ENCODE peak calls at places on chromosomes 12 and 14, in five cellular contexts. One of them, this sample, is unnamed.
A peak's percentile ranks its signal among the peaks of the same experiment; 100 is the strongest.

GRCh38 chr12:64608901-64609542 is 1.3 kb upstream of the RASSF3 start:
- DNase-seq in HL-60: peak; percentile 79
- DNase-seq in activated CD8-positive, alpha-beta memory T cell treated with anti-CD3 and anti-CD28 coated beads for 4 hours: no peak
- DNase-seq in thoracic aorta: no peak
- DNase-seq in activated T-cell treated with anti-CD3 and anti-CD28 coated beads, Interleukin-2, amount 50 U/mL, for 72 hours: peak; percentile 45
- DNase-seq in this sample: peak; percentile 71

GRCh38 chr12:107344035-107344808 is 250.9 kb upstream of the CRY1 start:
- DNase-seq in HL-60: no peak
- DNase-seq in activated CD8-positive, alpha-beta memory T cell treated with anti-CD3 and anti-CD28 coated beads for 4 hours: no peak
- DNase-seq in thoracic aorta: no peak
- DNase-seq in activated T-cell treated with anti-CD3 and anti-CD28 coated beads, Interleukin-2, amount 50 U/mL, for 72 hours: no peak
- DNase-seq in this sample: no peak

GRCh38 chr12:68074294-68075027 is 85.1 kb downstream of the IFNG start:
- DNase-seq in HL-60: no peak
- DNase-seq in activated CD8-positive, alpha-beta memory T cell treated with anti-CD3 and anti-CD28 coated beads for 4 hours: no peak
- DNase-seq in thoracic aorta: no peak
- DNase-seq in activated T-cell treated with anti-CD3 and anti-CD28 coated beads, Interleukin-2, amount 50 U/mL, for 72 hours: no peak
- DNase-seq in this sample: no peak

GRCh38 chr12:57237952-57238853 is 8.7 kb downstream of the SHMT2 start:
- DNase-seq in HL-60: no peak
- DNase-seq in activated CD8-positive, alpha-beta memory T cell treated with anti-CD3 and anti-CD28 coated beads for 4 hours: no peak
- DNase-seq in thoracic aorta: no peak
- DNase-seq in activated T-cell treated with anti-CD3 and anti-CD28 coated beads, Interleukin-2, amount 50 U/mL, for 72 hours: peak; percentile 46
- DNase-seq in this sample: no peak

GRCh38 chr12:76153616-76154015 is 69.1 kb upstream of the NAP1L1 start:
- DNase-seq in HL-60: no peak
- DNase-seq in activated CD8-positive, alpha-beta memory T cell treated with anti-CD3 and anti-CD28 coated beads for 4 hours: no peak
- DNase-seq in thoracic aorta: no peak
- DNase-seq in activated T-cell treated with anti-CD3 and anti-CD28 coated beads, Interleukin-2, amount 50 U/mL, for 72 hours: no peak
- DNase-seq in this sample: peak; percentile 40

GRCh38 chr12:30153981-30154380 is 370.2 kb upstream of the TMTC1 start:
- DNase-seq in HL-60: no peak
- DNase-seq in activated CD8-positive, alpha-beta memory T cell treated with anti-CD3 and anti-CD28 coated beads for 4 hours: no peak
- DNase-seq in thoracic aorta: no peak
- DNase-seq in activated T-cell treated with anti-CD3 and anti-CD28 coated beads, Interleukin-2, amount 50 U/mL, for 72 hours: no peak
- DNase-seq in this sample: no peak

GRCh38 chr12:43550831-43551270 is 1.2 kb downstream of the ADAMTS20 start:
- DNase-seq in HL-60: no peak
- DNase-seq in activated CD8-positive, alpha-beta memory T cell treated with anti-CD3 and anti-CD28 coated beads for 4 hours: no peak
- DNase-seq in thoracic aorta: no peak
- DNase-seq in activated T-cell treated with anti-CD3 and anti-CD28 coated beads, Interleukin-2, amount 50 U/mL, for 72 hours: no peak
- DNase-seq in this sample: no peak

GRCh38 chr14:23694085-23694975 is 58.2 kb downstream of the DHRS2 start:
- DNase-seq in HL-60: peak; percentile 10
- DNase-seq in activated CD8-positive, alpha-beta memory T cell treated with anti-CD3 and anti-CD28 coated beads for 4 hours: no peak
- DNase-seq in thoracic aorta: no peak
- DNase-seq in activated T-cell treated with anti-CD3 and anti-CD28 coated beads, Interleukin-2, amount 50 U/mL, for 72 hours: peak; percentile 15
- DNase-seq in this sample: no peak

GRCh38 chr12:87365423-87365822 is 663.8 kb downstream of the C12orf50 start:
- DNase-seq in HL-60: no peak
- DNase-seq in activated CD8-positive, alpha-beta memory T cell treated with anti-CD3 and anti-CD28 coated beads for 4 hours: no peak
- DNase-seq in thoracic aorta: no peak
- DNase-seq in activated T-cell treated with anti-CD3 and anti-CD28 coated beads, Interleukin-2, amount 50 U/mL, for 72 hours: no peak
- DNase-seq in this sample: no peak

GRCh38 chr14:75495882-75496281 is 26.4 kb upstream of the BATF start:
- DNase-seq in HL-60: no peak
- DNase-seq in activated CD8-positive, alpha-beta memory T cell treated with anti-CD3 and anti-CD28 coated beads for 4 hours: no peak
- DNase-seq in thoracic aorta: no peak
- DNase-seq in activated T-cell treated with anti-CD3 and anti-CD28 coated beads, Interleukin-2, amount 50 U/mL, for 72 hours: no peak
- DNase-seq in this sample: no peak

GRCh38 chr14:98234208-98234607 is 1037.8 kb downstream of the BCL11B start:
- DNase-seq in HL-60: no peak
- DNase-seq in activated CD8-positive, alpha-beta memory T cell treated with anti-CD3 and anti-CD28 coated beads for 4 hours: no peak
- DNase-seq in thoracic aorta: no peak
- DNase-seq in activated T-cell treated with anti-CD3 and anti-CD28 coated beads, Interleukin-2, amount 50 U/mL, for 72 hours: peak; percentile 55
- DNase-seq in this sample: peak; percentile 5

GRCh38 chr12:104276192-104277131 is 27.1 kb upstream of the EID3 start:
- DNase-seq in HL-60: no peak
- DNase-seq in activated CD8-positive, alpha-beta memory T cell treated with anti-CD3 and anti-CD28 coated beads for 4 hours: no peak
- DNase-seq in thoracic aorta: no peak
- DNase-seq in activated T-cell treated with anti-CD3 and anti-CD28 coated beads, Interleukin-2, amount 50 U/mL, for 72 hours: no peak
- DNase-seq in this sample: no peak

GRCh38 chr12:31922341-31923062 is 36.7 kb upstream of the RESF1 start:
- DNase-seq in HL-60: no peak
- DNase-seq in activated CD8-positive, alpha-beta memory T cell treated with anti-CD3 and anti-CD28 coated beads for 4 hours: no peak
- DNase-seq in thoracic aorta: no peak
- DNase-seq in activated T-cell treated with anti-CD3 and anti-CD28 coated beads, Interleukin-2, amount 50 U/mL, for 72 hours: no peak
- DNase-seq in this sample: peak; percentile 1

GRCh38 chr12:124758266-124759200 is 105.1 kb downstream of the SCARB1 start:
- DNase-seq in HL-60: no peak
- DNase-seq in activated CD8-positive, alpha-beta memory T cell treated with anti-CD3 and anti-CD28 coated beads for 4 hours: no peak
- DNase-seq in thoracic aorta: no peak
- DNase-seq in activated T-cell treated with anti-CD3 and anti-CD28 coated beads, Interleukin-2, amount 50 U/mL, for 72 hours: no peak
- DNase-seq in this sample: no peak

GRCh38 chr12:54407183-54407905 is 11.7 kb downstream of the ITGA5 start:
- DNase-seq in HL-60: peak; percentile 88
- DNase-seq in activated CD8-positive, alpha-beta memory T cell treated with anti-CD3 and anti-CD28 coated beads for 4 hours: no peak
- DNase-seq in thoracic aorta: no peak
- DNase-seq in activated T-cell treated with anti-CD3 and anti-CD28 coated beads, Interleukin-2, amount 50 U/mL, for 72 hours: no peak
- DNase-seq in this sample: no peak

GRCh38 chr12:13339538-13339937 is 143.0 kb downstream of the EMP1 start:
- DNase-seq in HL-60: no peak
- DNase-seq in activated CD8-positive, alpha-beta memory T cell treated with anti-CD3 and anti-CD28 coated beads for 4 hours: no peak
- DNase-seq in thoracic aorta: no peak
- DNase-seq in activated T-cell treated with anti-CD3 and anti-CD28 coated beads, Interleukin-2, amount 50 U/mL, for 72 hours: no peak
- DNase-seq in this sample: peak; percentile 97

GRCh38 chr14:23602181-23603095 is 23.8 kb upstream of the JPH4 start:
- DNase-seq in HL-60: no peak
- DNase-seq in activated CD8-positive, alpha-beta memory T cell treated with anti-CD3 and anti-CD28 coated beads for 4 hours: no peak
- DNase-seq in thoracic aorta: no peak
- DNase-seq in activated T-cell treated with anti-CD3 and anti-CD28 coated beads, Interleukin-2, amount 50 U/mL, for 72 hours: no peak
- DNase-seq in this sample: no peak

GRCh38 chr14:51783765-51784164 is 76.6 kb upstream of the GNG2 start:
- DNase-seq in HL-60: peak; percentile 4
- DNase-seq in activated CD8-positive, alpha-beta memory T cell treated with anti-CD3 and anti-CD28 coated beads for 4 hours: no peak
- DNase-seq in thoracic aorta: no peak
- DNase-seq in activated T-cell treated with anti-CD3 and anti-CD28 coated beads, Interleukin-2, amount 50 U/mL, for 72 hours: no peak
- DNase-seq in this sample: no peak

GRCh38 chr12:122848471-122849351 is 13.5 kb downstream of the HIP1R start:
- DNase-seq in HL-60: no peak
- DNase-seq in activated CD8-positive, alpha-beta memory T cell treated with anti-CD3 and anti-CD28 coated beads for 4 hours: no peak
- DNase-seq in thoracic aorta: no peak
- DNase-seq in activated T-cell treated with anti-CD3 and anti-CD28 coated beads, Interleukin-2, amount 50 U/mL, for 72 hours: no peak
- DNase-seq in this sample: no peak

GRCh38 chr12:116434155-116435065 is 124.8 kb upstream of the MAP1LC3B2 start:
- DNase-seq in HL-60: peak; percentile 24
- DNase-seq in activated CD8-positive, alpha-beta memory T cell treated with anti-CD3 and anti-CD28 coated beads for 4 hours: no peak
- DNase-seq in thoracic aorta: peak; percentile 85
- DNase-seq in activated T-cell treated with anti-CD3 and anti-CD28 coated beads, Interleukin-2, amount 50 U/mL, for 72 hours: no peak
- DNase-seq in this sample: peak; percentile 32

GRCh38 chr12:11822071-11822818 is 172.8 kb downstream of the ETV6 start:
- DNase-seq in HL-60: no peak
- DNase-seq in activated CD8-positive, alpha-beta memory T cell treated with anti-CD3 and anti-CD28 coated beads for 4 hours: no peak
- DNase-seq in thoracic aorta: no peak
- DNase-seq in activated T-cell treated with anti-CD3 and anti-CD28 coated beads, Interleukin-2, amount 50 U/mL, for 72 hours: peak; percentile 72
- DNase-seq in this sample: no peak

GRCh38 chr12:57523706-57524614 is 1.3 kb downstream of the MBD6 start:
- DNase-seq in HL-60: no peak
- DNase-seq in activated CD8-positive, alpha-beta memory T cell treated with anti-CD3 and anti-CD28 coated beads for 4 hours: no peak
- DNase-seq in thoracic aorta: no peak
- DNase-seq in activated T-cell treated with anti-CD3 and anti-CD28 coated beads, Interleukin-2, amount 50 U/mL, for 72 hours: no peak
- DNase-seq in this sample: no peak

GRCh38 chr12:81759215-81759991 is at the start of gene PPFIA2:
- DNase-seq in HL-60: no peak
- DNase-seq in activated CD8-positive, alpha-beta memory T cell treated with anti-CD3 and anti-CD28 coated beads for 4 hours: no peak
- DNase-seq in thoracic aorta: no peak
- DNase-seq in activated T-cell treated with anti-CD3 and anti-CD28 coated beads, Interleukin-2, amount 50 U/mL, for 72 hours: peak; percentile 2
- DNase-seq in this sample: no peak

GRCh38 chr12:130832561-130833209 is 6.4 kb downstream of the STX2 start:
- DNase-seq in HL-60: peak; percentile 50
- DNase-seq in activated CD8-positive, alpha-beta memory T cell treated with anti-CD3 and anti-CD28 coated beads for 4 hours: no peak
- DNase-seq in thoracic aorta: no peak
- DNase-seq in activated T-cell treated with anti-CD3 and anti-CD28 coated beads, Interleukin-2, amount 50 U/mL, for 72 hours: no peak
- DNase-seq in this sample: no peak

GRCh38 chr12:62934799-62935674 is at the start of gene PPM1H:
- DNase-seq in HL-60: peak; percentile 35
- DNase-seq in activated CD8-positive, alpha-beta memory T cell treated with anti-CD3 and anti-CD28 coated beads for 4 hours: no peak
- DNase-seq in thoracic aorta: no peak
- DNase-seq in activated T-cell treated with anti-CD3 and anti-CD28 coated beads, Interleukin-2, amount 50 U/mL, for 72 hours: peak; percentile 33
- DNase-seq in this sample: no peak

GRCh38 chr12:18267427-18267826 is 6.1 kb downstream of the PIK3C2G start:
- DNase-seq in HL-60: no peak
- DNase-seq in activated CD8-positive, alpha-beta memory T cell treated with anti-CD3 and anti-CD28 coated beads for 4 hours: no peak
- DNase-seq in thoracic aorta: no peak
- DNase-seq in activated T-cell treated with anti-CD3 and anti-CD28 coated beads, Interleukin-2, amount 50 U/mL, for 72 hours: no peak
- DNase-seq in this sample: no peak

GRCh38 chr14:44657153-44657552 is 150.1 kb upstream of the FSCB start:
- DNase-seq in HL-60: no peak
- DNase-seq in activated CD8-positive, alpha-beta memory T cell treated with anti-CD3 and anti-CD28 coated beads for 4 hours: no peak
- DNase-seq in thoracic aorta: no peak
- DNase-seq in activated T-cell treated with anti-CD3 and anti-CD28 coated beads, Interleukin-2, amount 50 U/mL, for 72 hours: no peak
- DNase-seq in this sample: no peak

GRCh38 chr14:101657372-101657771 is 96.1 kb downstream of the DIO3 start:
- DNase-seq in HL-60: no peak
- DNase-seq in activated CD8-positive, alpha-beta memory T cell treated with anti-CD3 and anti-CD28 coated beads for 4 hours: no peak
- DNase-seq in thoracic aorta: no peak
- DNase-seq in activated T-cell treated with anti-CD3 and anti-CD28 coated beads, Interleukin-2, amount 50 U/mL, for 72 hours: no peak
- DNase-seq in this sample: no peak